ENCODE peak calls at places on chromosomes 4 and X, in six cellular contexts. R is HCT116, D is fibroblast of lung, F is MM.1S, T is mesenchymal stem cell, U is heart right ventricle. G is an unnamed sample.
A peak's percentile ranks its signal among the peaks of the same experiment; 100 is the strongest.

GRCh38 chr4:42671431-42672194 is 14.7 kb upstream of the ATP8A1 start:
- DNase-seq in F (peak; percentile 37), R (no peak), D (no peak), U (no peak), T (no peak), G (peak; percentile 55)

GRCh38 chr4:122988696-122989095 is 66.3 kb upstream of the NUDT6 start:
- DNase-seq in U (no peak), D (no peak), T (no peak), R (no peak), F (no peak), G (no peak)

GRCh38 chr4:179662522-179662921 is 2220.3 kb upstream of the AGA start:
- DNase-seq in T (no peak), F (no peak), R (no peak), U (no peak), D (peak; percentile 32), G (no peak)

GRCh38 chr4:3765271-3766206 is 646 bp upstream of the ADRA2C start:
- DNase-seq in T (peak; percentile 18), R (no peak), D (peak; percentile 69), U (peak; percentile 31), F (no peak), G (no peak)

GRCh38 chrX:132948648-132949260 is 9.7 kb downstream of the HS6ST2 start:
- DNase-seq in T (no peak), F (no peak), U (no peak), D (no peak), R (peak; percentile 15), G (no peak)

GRCh38 chr4:138204507-138204906 is 37.6 kb downstream of the SLC7A11 start:
- DNase-seq in T (no peak), D (no peak), U (no peak), F (no peak), R (no peak), G (no peak)

GRCh38 chr4:40601641-40602040 is 28.0 kb downstream of the RBM47 start:
- DNase-seq in R (no peak), U (no peak), F (no peak), T (no peak), D (no peak), G (no peak)

GRCh38 chr4:139416073-139416673 is 37.7 kb upstream of the RAB33B start:
- DNase-seq in D (peak; percentile 48), U (no peak), F (peak; percentile 40), T (peak; percentile 51), R (peak; percentile 34), G (peak; percentile 55)

GRCh38 chrX:103017542-103017941 is 46.4 kb downstream of the BEX1 start:
- DNase-seq in D (no peak), U (no peak), T (no peak), R (no peak), F (no peak), G (no peak)

GRCh38 chr4:7166286-7166685 is 26.1 kb upstream of the SORCS2 start:
- DNase-seq in T (no peak), F (no peak), D (no peak), R (no peak), U (no peak), G (no peak)

GRCh38 chr4:176377705-176378302 is 58.0 kb downstream of the SPCS3 start:
- DNase-seq in T (no peak), R (peak; percentile 27), D (peak; percentile 33), F (peak; percentile 63), U (no peak), G (peak; percentile 5)

GRCh38 chr4:82797048-82797590 is 1.5 kb downstream of the SCD5 start:
- DNase-seq in F (no peak), U (no peak), D (no peak), T (peak; percentile 20), R (no peak), G (no peak)

GRCh38 chr4:111362891-111363290 is 740.0 kb upstream of the PITX2 start:
- DNase-seq in T (peak; percentile 20), R (no peak), D (peak; percentile 39), F (no peak), U (no peak), G (no peak)

GRCh38 chrX:133645977-133646750 is 230.9 kb upstream of the GPC4 start:
- DNase-seq in U (no peak), D (peak; percentile 84), F (no peak), T (peak; percentile 26), R (no peak), G (no peak)

GRCh38 chr4:179112441-179113170 is 1670.4 kb upstream of the AGA start:
- DNase-seq in R (no peak), D (peak; percentile 10), F (no peak), U (no peak), T (peak; percentile 7), G (no peak)

GRCh38 chr4:81963506-81964020 is 410.2 kb downstream of the HNRNPD start:
- DNase-seq in F (no peak), T (no peak), R (no peak), D (no peak), U (no peak), G (no peak)

GRCh38 chrX:107710617-107711391 is 64.8 kb downstream of the TSC22D3 start:
- DNase-seq in D (peak; percentile 93), R (peak; percentile 33), T (peak; percentile 99), F (peak; percentile 86), U (no peak), G (peak; percentile 61)

GRCh38 chr4:75235359-75235951 is 278.7 kb downstream of the RCHY1 start:
- DNase-seq in F (peak; percentile 73), D (no peak), R (no peak), T (peak; percentile 42), U (no peak), G (no peak)

GRCh38 chrX:44183329-44183728 is 160.1 kb downstream of the EFHC2 start:
- DNase-seq in F (no peak), U (no peak), T (no peak), D (no peak), R (no peak), G (no peak)

GRCh38 chr4:183304538-183304937 is 15.5 kb downstream of the CLDN22 start:
- DNase-seq in D (no peak), F (no peak), T (no peak), R (no peak), U (no peak), G (no peak)

GRCh38 chr4:27006646-27007045 is 146.0 kb downstream of the STIM2 start:
- DNase-seq in F (no peak), R (no peak), U (no peak), T (no peak), D (peak; percentile 31), G (no peak)
- H3K4me3 ChIP-seq in F (no peak overlapping the region), R (no peak overlapping the region), U (no peak overlapping the region), T (no peak overlapping the region), D (no peak overlapping the region), G (no peak overlapping the region)

GRCh38 chrX:119237526-119238035 is 1.5 kb downstream of the PGRMC1 start:
- DNase-seq in U (no peak), T (no peak), R (no peak), F (no peak), D (no peak), G (no peak)

GRCh38 chrX:119236599-119237525 is 777 bp downstream of the PGRMC1 start:
- DNase-seq in R (no peak), D (peak; percentile 82), U (peak; percentile 25), F (peak; percentile 28), T (peak; percentile 71), G (no peak)

GRCh38 chrX:119238557-119238956 is 2.5 kb downstream of the PGRMC1 start:
- DNase-seq in U (no peak), T (peak; percentile 16), F (no peak), D (peak; percentile 31), R (no peak), G (no peak)

GRCh38 chrX:119235872-119236598 is at the start of gene PGRMC1:
- DNase-seq in R (peak; percentile 39), D (peak; percentile 71), T (peak; percentile 80), F (peak; percentile 76), U (peak; percentile 84), G (peak; percentile 66)

GRCh38 chrX:119240356-119240755 is 4.3 kb downstream of the PGRMC1 start:
- DNase-seq in R (no peak), T (no peak), D (peak; percentile 87), F (no peak), U (no peak), G (no peak)
- H3K4me3 ChIP-seq in R (no peak overlapping the region), T (no peak overlapping the region), D (no peak overlapping the region), F (no peak overlapping the region), U (no peak overlapping the region), G (no peak overlapping the region)

GRCh38 chr4:186846426-186846825 is 122.8 kb upstream of the FAT1 start:
- DNase-seq in R (no peak), T (peak; percentile 58), U (no peak), F (no peak), D (no peak), G (no peak)

GRCh38 chr4:186845137-186845842 is 121.6 kb upstream of the FAT1 start:
- DNase-seq in F (no peak), U (no peak), D (peak; percentile 97), R (peak; percentile 92), T (peak; percentile 95), G (no peak)

GRCh38 chr4:186840771-186841301 is 117.2 kb upstream of the FAT1 start:
- DNase-seq in T (no peak), R (peak; percentile 52), D (no peak), F (no peak), U (peak; percentile 14), G (no peak)

GRCh38 chr4:186840222-186840701 is 116.6 kb upstream of the FAT1 start:
- DNase-seq in T (no peak), U (peak; percentile 17), F (no peak), R (peak; percentile 81), D (peak; percentile 53), G (no peak)

DNA sequence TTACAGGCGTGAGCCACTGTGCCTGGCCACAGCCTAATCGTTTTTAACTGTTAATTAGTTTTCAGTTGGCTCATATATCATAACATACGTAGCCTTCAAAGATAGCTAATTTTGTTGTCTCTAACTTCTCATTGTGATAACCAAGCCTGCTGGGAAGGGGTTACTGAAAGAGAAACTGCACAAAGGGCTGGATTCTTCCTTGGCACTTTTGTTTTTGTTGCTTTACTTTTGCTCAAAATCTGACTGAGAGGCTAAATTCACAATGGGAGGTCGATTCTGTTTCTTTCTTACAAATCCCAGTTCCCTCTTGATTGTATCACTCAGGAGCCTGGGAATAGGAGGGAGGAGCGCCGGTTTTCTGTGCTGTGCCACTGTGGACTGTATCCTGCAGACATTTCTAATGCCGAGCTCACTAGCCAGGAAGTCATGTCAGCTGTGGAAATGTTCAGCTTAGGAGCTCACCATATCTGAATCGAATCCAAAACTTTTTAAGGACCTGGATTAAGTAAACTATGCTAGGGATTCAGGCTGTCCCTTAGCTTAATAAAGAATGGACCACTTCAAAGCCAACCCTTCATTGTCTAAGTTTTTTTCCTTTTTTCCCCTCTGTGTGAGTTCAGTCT is 120.5 kb upstream of the FAT1 start:
- DNase-seq in U (peak; percentile 14), T (peak; percentile 82), D (peak; percentile 71), F (peak; percentile 18), R (no peak), G (no peak)
- H3K4me3 ChIP-seq in U (peak overlapping the region; percentile 13), T (no peak overlapping the region), D (peak overlapping the region; percentile 40), F (peak overlapping the region; percentile 29), R (peak overlapping the region; percentile 44), G (no peak overlapping the region)

DNA sequence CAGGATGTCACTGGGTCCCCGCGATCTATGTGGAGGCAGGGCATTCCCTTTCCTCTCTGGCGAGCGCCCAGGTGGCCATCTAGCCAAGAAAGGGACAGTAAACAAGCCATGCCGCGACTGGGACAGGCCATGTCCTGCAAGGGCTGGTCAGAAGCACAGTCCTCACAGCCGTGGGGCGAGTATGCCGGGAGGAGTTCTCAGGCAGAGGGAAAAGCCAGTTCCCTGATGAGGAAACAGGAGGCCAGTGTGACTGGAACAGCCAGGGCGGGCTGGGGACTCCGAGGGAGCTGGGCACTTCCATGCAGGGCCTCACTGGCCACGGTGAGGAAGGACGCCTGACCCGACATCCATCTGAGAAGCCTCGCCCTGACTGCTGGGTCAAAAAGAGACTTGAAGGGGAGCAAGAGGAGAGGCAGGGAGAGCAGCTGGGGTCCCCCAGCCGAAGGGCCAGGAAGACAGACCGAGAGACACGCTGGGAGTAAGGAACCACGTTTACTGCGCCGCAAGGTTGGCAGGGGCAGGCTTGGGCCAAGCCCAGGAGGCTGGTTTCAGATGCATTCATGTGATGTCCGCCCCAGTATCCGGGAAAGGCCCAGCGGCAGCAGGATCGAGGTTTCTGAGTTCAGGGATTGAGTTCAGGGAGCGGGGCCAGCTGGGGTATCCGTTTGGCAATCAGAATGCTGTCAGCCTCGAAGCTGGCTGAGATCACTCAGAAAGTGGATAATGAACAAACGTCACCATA is 15.0 kb downstream of the CFAP99 start:
- DNase-seq in D (no peak), F (no peak), T (no peak), U (no peak), R (no peak), G (no peak)
- H3K4me3 ChIP-seq in D (no peak overlapping the region), F (no peak overlapping the region), T (no peak overlapping the region), U (no peak overlapping the region), R (no peak overlapping the region), G (no peak overlapping the region)

G was measured in Jurkat, Clone E6-1.